ENCODE peak calls at places on chromosomes 4 and X, in eight cellular contexts. Y is NB4, Z is right lobe of liver, J is suprapubic skin, E is A549, A is heart left ventricle, W is GM12891, K is adrenal gland. B is an unnamed sample.

GRCh38 chrX:72554448-72555140 is 18.0 kb downstream of the HDAC8 start:
- DNase-seq in K (no peak), W (no peak), A (no peak), E (peak), Z (no peak), J (no peak), Y (no peak), B (peak)

GRCh38 chr4:89733936-89734335 is 103.0 kb downstream of the SNCA start:
- DNase-seq in J (no peak), Z (no peak), E (no peak), W (no peak), Y (no peak), K (no peak), A (no peak), B (no peak)

GRCh38 chr4:47135210-47135609 is 103.8 kb downstream of the GABRB1 start:
- DNase-seq in A (no peak), Y (no peak), J (no peak), K (no peak), E (no peak), Z (no peak), W (no peak), B (no peak)

GRCh38 chr4:3323071-3323481 is 30.3 kb downstream of the RGS12 start:
- DNase-seq in Z (peak), Y (no peak), W (no peak), A (no peak), E (no peak), J (peak), K (peak), B (no peak)

GRCh38 chr4:127145001-127145400 is 487.8 kb upstream of the INTU start:
- DNase-seq in K (no peak), W (no peak), J (no peak), E (no peak), Y (no peak), Z (no peak), A (no peak), B (no peak)

GRCh38 chr4:87838207-87838606 is 5.4 kb downstream of the MEPE start:
- DNase-seq in A (no peak), Y (no peak), J (no peak), E (peak), W (no peak), Z (no peak), K (no peak), B (no peak)

GRCh38 chr4:30763337-30763736 is 43.2 kb downstream of the PCDH7 start:
- DNase-seq in W (no peak), Y (no peak), E (no peak), K (no peak), J (no peak), A (no peak), Z (no peak), B (no peak)

GRCh38 chr4:13322681-13323101 is 161.4 kb downstream of the RAB28 start:
- DNase-seq in E (no peak), W (no peak), A (no peak), Z (no peak), Y (no peak), J (no peak), K (no peak), B (no peak)

GRCh38 chrX:107630031-107630689 is 1.9 kb downstream of the PRPS1 start:
- DNase-seq in K (no peak), E (no peak), Z (no peak), Y (no peak), A (no peak), W (no peak), J (no peak), B (no peak)

GRCh38 chr4:3791910-3792542 is 25.8 kb downstream of the ADRA2C start:
- DNase-seq in A (peak), Y (peak), E (peak), Z (peak), W (no peak), K (peak), J (no peak), B (peak)

GRCh38 chrX:118062048-118062789 is 54.4 kb downstream of the KLHL13 start:
- DNase-seq in Y (peak), J (no peak), Z (no peak), E (no peak), W (no peak), A (no peak), K (no peak), B (no peak)

GRCh38 chr4:180028682-180029081 is 2214.5 kb upstream of the TENM3 start:
- DNase-seq in K (no peak), Y (peak), E (peak), J (no peak), A (no peak), W (no peak), Z (no peak), B (peak)

GRCh38 chrX:26845051-26845450 is 618.1 kb downstream of the PPP4R3C start:
- DNase-seq in Z (no peak), A (no peak), Y (no peak), E (no peak), W (no peak), K (peak), J (no peak), B (no peak)

GRCh38 chr4:144451771-144452170 is 194.2 kb upstream of the HHIP start:
- DNase-seq in Y (no peak), Z (no peak), J (no peak), W (no peak), E (no peak), A (no peak), K (no peak), B (no peak)

GRCh38 chrX:127138218-127138617 is 318.7 kb downstream of the PRR32 start:
- DNase-seq in E (no peak), K (no peak), Y (no peak), A (no peak), J (no peak), W (no peak), Z (no peak), B (no peak)

GRCh38 chrX:130578906-130579305 is 177.1 kb downstream of the RBMX2 start:
- DNase-seq in J (no peak), Z (no peak), K (no peak), A (no peak), W (no peak), E (no peak), Y (no peak), B (no peak)

GRCh38 chr4:68337522-68337921 is 12.4 kb downstream of the YTHDC1 start:
- DNase-seq in Z (no peak), Y (no peak), A (no peak), K (no peak), J (no peak), W (no peak), E (no peak), B (no peak)

GRCh38 chr4:4259484-4260100 is 11.6 kb upstream of the TMEM128 start:
- DNase-seq in A (no peak), E (no peak), J (no peak), K (no peak), Z (peak), W (no peak), Y (no peak), B (no peak)

GRCh38 chr4:77010841-77011354 is 61.3 kb downstream of the SEPTIN11 start:
- DNase-seq in Y (no peak), E (no peak), Z (no peak), J (no peak), A (no peak), W (no peak), K (no peak), B (no peak)

GRCh38 chr4:663438-664428 is 10.3 kb downstream of the ATP5ME start:
- DNase-seq in K (peak), W (peak), E (no peak), Y (peak), Z (peak), J (peak), A (no peak), B (peak)

GRCh38 chrX:23062359-23062758 is 62.6 kb downstream of the DDX53 start:
- DNase-seq in W (no peak), A (no peak), Y (no peak), E (no peak), K (no peak), Z (no peak), J (no peak), B (no peak)

GRCh38 chr4:73593631-73594241 is 26.5 kb downstream of the RASSF6 start:
- DNase-seq in A (no peak), Z (no peak), K (no peak), J (no peak), Y (peak), E (peak), W (no peak), B (peak)

GRCh38 chr4:176902710-176903323 is 110.1 kb upstream of the VEGFC start:
- DNase-seq in K (no peak), Z (no peak), E (no peak), Y (no peak), A (no peak), J (no peak), W (no peak), B (no peak)

GRCh38 chr4:6676722-6677558 is 16.7 kb upstream of the S100P start:
- DNase-seq in Y (no peak), W (no peak), K (no peak), Z (no peak), A (no peak), J (no peak), E (no peak), B (no peak)
- TF ChIP-seq POLR2A in Y (no peak), W (no peak), K (no peak), Z (no peak), A (no peak), J (no peak), E (no peak), B (no peak)

GRCh38 chr4:6574747-6575502 is at the start of gene MAN2B2:
- DNase-seq in Z (peak), A (peak), Y (peak), W (peak), E (peak), J (peak), K (peak), B (peak)
- TF ChIP-seq POLR2A in Z (peak), A (no peak), Y (peak), W (peak), E (peak), J (peak), K (peak), B (peak)

GRCh38 chr4:8236920-8237195 is 32.7 kb upstream of the HTRA3 start:
- DNase-seq in W (no peak), Y (no peak), E (no peak), K (no peak), J (no peak), A (no peak), Z (no peak), B (no peak)
- TF ChIP-seq POLR2A in W (no peak), Y (no peak), E (no peak), K (no peak), J (no peak), A (no peak), Z (no peak), B (no peak)

GRCh38 chrX:49103637-49104036 is 19.9 kb downstream of the GPKOW start:
- DNase-seq in J (no peak), Y (no peak), Z (no peak), E (peak), W (no peak), K (no peak), A (no peak), B (no peak)

GRCh38 chrX:49102221-49102620 is 21.3 kb downstream of the GPKOW start:
- DNase-seq in Y (no peak), J (no peak), K (no peak), W (no peak), A (no peak), Z (peak), E (no peak), B (no peak)

GRCh38 chrX:49096419-49096818 is 16.7 kb upstream of the WDR45 start:
- DNase-seq in Y (no peak), K (no peak), Z (no peak), J (no peak), E (no peak), A (no peak), W (no peak), B (no peak)

GRCh38 chrX:49101629-49101984 is 21.9 kb upstream of the WDR45 start:
- DNase-seq in Z (no peak), J (no peak), K (no peak), W (no peak), A (no peak), E (no peak), Y (no peak), B (no peak)

GRCh38 chrX:49100704-49101628 is 21.3 kb upstream of the WDR45 start:
- DNase-seq in J (peak), Y (peak), E (peak), K (peak), A (peak), W (peak), Z (peak), B (peak)
- TF ChIP-seq POLR2A in J (no peak), Y (peak), E (peak), K (no peak), A (no peak), W (peak), Z (peak), B (peak)

GRCh38 chrX:154399527-154400368 is 1.6 kb downstream of the RPL10 start:
- DNase-seq in E (no peak), A (no peak), K (no peak), J (no peak), Y (no peak), Z (no peak), W (no peak), B (peak)
- TF ChIP-seq POLR2A in E (no peak), A (no peak), K (no peak), J (no peak), Y (no peak), Z (no peak), W (no peak), B (no peak)